ENCODE peak calls at places on chromosome 5, in six cellular contexts. L, C, T, B, H and Y are unnamed samples.

GRCh38 chr5:143243103-143243502 is 160.4 kb downstream of the NR3C1 start:
- DNase-seq in L (no peak), T (no peak), C (no peak), H (no peak), B (no peak), Y (no peak)

GRCh38 chr5:170070556-170071412 is 34.9 kb upstream of the FOXI1 start:
- DNase-seq in T (no peak), C (peak), L (peak), B (peak), H (peak), Y (peak)

GRCh38 chr5:77945874-77946273 is 169.7 kb upstream of the TBCA start:
- DNase-seq in T (no peak), C (no peak), H (no peak), B (no peak), L (no peak), Y (no peak)

GRCh38 chr5:89878140-89878570 is 531.4 kb downstream of the CETN3 start:
- DNase-seq in T (peak), B (peak), L (peak), C (peak), H (no peak), Y (peak)

GRCh38 chr5:149240354-149240998 is 31.2 kb upstream of the AFAP1L1 start:
- DNase-seq in B (peak), L (no peak), T (no peak), H (no peak), C (no peak), Y (peak)

GRCh38 chr5:138979684-138980275 is 104.6 kb upstream of the LRRTM2 start:
- DNase-seq in L (peak), H (no peak), T (no peak), B (no peak), C (no peak), Y (no peak)

GRCh38 chr5:90956511-90956910 is 397.9 kb downstream of the ADGRV1 start:
- DNase-seq in C (no peak), T (no peak), L (no peak), H (no peak), B (no peak), Y (no peak)

GRCh38 chr5:122877518-122877917 is 32.1 kb downstream of the SNX24 start:
- DNase-seq in H (no peak), T (no peak), B (no peak), C (no peak), L (no peak), Y (no peak)

GRCh38 chr5:87169300-87169991 is 98.2 kb upstream of the RASA1 start:
- DNase-seq in H (no peak), B (peak), C (no peak), T (no peak), L (peak), Y (peak)

GRCh38 chr5:4640793-4641192 is 499.3 kb upstream of the ADAMTS16 start:
- DNase-seq in C (no peak), T (no peak), L (peak), B (peak), H (no peak), Y (peak)

GRCh38 chr5:90802695-90803317 is 244.2 kb downstream of the ADGRV1 start:
- DNase-seq in T (no peak), L (peak), B (peak), H (no peak), C (peak), Y (peak)

GRCh38 chr5:150153957-150154617 is 1.6 kb downstream of the PDGFRB start:
- DNase-seq in B (no peak), H (no peak), C (no peak), L (peak), T (no peak), Y (no peak)

GRCh38 chr5:38598994-38599611 is 42.7 kb upstream of the LIFR start:
- DNase-seq in B (peak), L (peak), T (peak), C (peak), H (no peak), Y (peak)

GRCh38 chr5:12611132-12611531 is 706.9 kb upstream of the CTNND2 start:
- DNase-seq in C (no peak), B (no peak), T (no peak), H (no peak), L (no peak), Y (no peak)

GRCh38 chr5:59622848-59623247 is 270.7 kb downstream of the PDE4D start:
- DNase-seq in H (no peak), L (no peak), C (no peak), B (no peak), T (no peak), Y (no peak)

GRCh38 chr5:73906277-73906676 is 280.3 kb downstream of the ARHGEF28 start:
- DNase-seq in C (no peak), H (no peak), L (no peak), T (no peak), B (peak), Y (peak)

GRCh38 chr5:92641031-92641962 is 939.7 kb downstream of the NR2F1-AS1 start:
- DNase-seq in C (peak), L (peak), H (peak), T (no peak), B (peak), Y (peak)

GRCh38 chr5:6607559-6607936 is 25.3 kb downstream of the NSUN2 start:
- DNase-seq in C (no peak), B (no peak), L (no peak), T (no peak), H (no peak), Y (no peak)

GRCh38 chr5:151569132-151570046 is 21.7 kb downstream of the FAT2 start:
- DNase-seq in B (peak), H (no peak), C (no peak), T (no peak), L (no peak), Y (peak)

GRCh38 chr5:53503819-53504218 is 23.4 kb downstream of the FST start:
- DNase-seq in L (no peak), C (no peak), H (no peak), B (no peak), T (no peak), Y (no peak)

GRCh38 chr5:75734913-75735789 is 17.9 kb upstream of the POC5 start:
- DNase-seq in H (no peak), B (peak), C (peak), L (no peak), T (no peak), Y (peak)

GRCh38 chr5:54083245-54083644 is 227.1 kb downstream of the ARL15 start:
- DNase-seq in C (no peak), B (no peak), H (no peak), T (no peak), L (no peak), Y (no peak)

GRCh38 chr5:139395844-139396640 is 1.1 kb upstream of the PROB1 start:
- DNase-seq in B (no peak), C (no peak), L (no peak), T (no peak), H (no peak), Y (no peak)

GRCh38 chr5:107478068-107478641 is 192.6 kb downstream of the EFNA5 start:
- DNase-seq in B (peak), C (no peak), H (no peak), L (no peak), T (no peak), Y (peak)

GRCh38 chr5:37840036-37840909 is at the start of gene GDNF:
- DNase-seq in H (no peak), B (peak), L (peak), T (peak), C (no peak), Y (no peak)

GRCh38 chr5:27124590-27124989 is 86.2 kb upstream of the CDH9 start:
- DNase-seq in H (no peak), T (no peak), L (no peak), B (peak), C (no peak), Y (peak)

GRCh38 chr5:37816883-37817282 is 23.0 kb downstream of the GDNF start:
- DNase-seq in C (no peak), H (no peak), B (no peak), L (no peak), T (no peak), Y (no peak)

GRCh38 chr5:7250004-7250403 is 145.9 kb upstream of the ADCY2 start:
- DNase-seq in H (no peak), L (no peak), T (no peak), B (no peak), C (no peak), Y (no peak)

DNA sequence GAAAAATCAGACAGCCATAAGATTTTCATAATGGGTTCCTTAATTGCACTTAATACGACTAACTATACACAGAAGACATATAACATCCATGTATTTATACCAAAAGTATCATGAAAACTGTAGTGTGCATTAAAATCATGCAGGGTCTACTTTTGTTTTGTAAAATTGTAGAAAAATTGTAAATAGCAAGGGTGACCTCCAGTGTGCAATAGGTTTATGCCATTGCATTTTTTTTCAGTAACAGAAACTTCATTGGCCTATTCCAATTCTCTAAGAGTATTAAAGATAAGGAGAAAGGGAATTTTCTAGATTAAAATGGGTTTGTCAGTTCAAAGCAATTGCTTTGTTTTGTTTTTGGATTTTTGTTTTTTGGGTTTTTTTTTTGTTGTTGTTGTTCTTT is 307.5 kb downstream of the KIAA0825 start:
- DNase-seq in B (no peak), H (no peak), C (no peak), L (no peak), T (no peak), Y (no peak)
- TF ChIP-seq CTCF in B (no peak), H (no peak), C (no peak), L (no peak), T (no peak), Y (no peak)

GRCh38 chr5:115573133-115573532 is 28.6 kb upstream of the FEM1C start:
- DNase-seq in C (no peak), H (no peak), L (peak), T (no peak), B (no peak), Y (peak)
- H3K4me3 ChIP-seq in C (no peak), H (no peak), L (no peak), T (no peak), B (no peak), Y (no peak)

GRCh38 chr5:173629628-173630027 is 13.2 kb upstream of the BOD1 start:
- DNase-seq in H (no peak), L (no peak), T (no peak), C (no peak), B (no peak), Y (no peak)
- TF ChIP-seq CTCF in H (no peak), L (no peak), T (peak), C (peak), B (peak), Y (peak)

GRCh38 chr5:14208071-14209021 is 65.2 kb downstream of the TRIO start:
- DNase-seq in C (no peak), T (peak), H (no peak), B (peak), L (peak), Y (peak)
- H3K4me3 ChIP-seq in C (no peak), T (no peak), H (no peak), B (no peak), L (no peak), Y (no peak)

GRCh38 chr5:103519550-103519949 is 43.0 kb downstream of the NUDT12 start:
- DNase-seq in L (no peak), C (no peak), H (no peak), T (no peak), B (peak), Y (no peak)
- TF ChIP-seq CTCF in L (peak), C (peak), H (no peak), T (peak), B (peak), Y (no peak)